ENCODE peak calls at places on chromosomes 11 and 22, in five cellular contexts. H is GM20000, S is WTC11, O is fibroblast of lung, U is transverse colon. G is an unnamed sample.

GRCh38 chr22:50276143-50276542 is 6.0 kb upstream of the MAPK11 start:
- DNase-seq in H (peak), S (peak), U (peak), O (peak), G (no peak)

GRCh38 chr11:121367434-121367833 is 74.9 kb downstream of the SC5D start:
- DNase-seq in H (peak), U (no peak), S (no peak), O (no peak), G (no peak)

GRCh38 chr11:76391039-76391438 is 9.9 kb downstream of the GVQW3 start:
- DNase-seq in S (no peak), O (peak), H (no peak), U (no peak), G (no peak)

GRCh38 chr11:96188625-96189006 is 154.4 kb downstream of the MAML2 start:
- DNase-seq in H (peak), S (no peak), U (no peak), O (peak), G (no peak)

GRCh38 chr11:31817054-31817620 is 6.0 kb upstream of the PAX6 start:
- DNase-seq in S (peak), U (no peak), O (peak), H (peak), G (no peak)

GRCh38 chr11:37390566-37390965 is 792.5 kb upstream of the RAG2 start:
- DNase-seq in U (no peak), S (no peak), H (no peak), O (no peak), G (no peak)

GRCh38 chr11:8754241-8754640 is 71.6 kb downstream of the RPL27A start:
- DNase-seq in H (no peak), S (no peak), O (no peak), U (no peak), G (no peak)

GRCh38 chr22:35564975-35565867 is 24.6 kb downstream of the RASD2 start:
- DNase-seq in H (no peak), O (peak), S (no peak), U (no peak), G (no peak)

GRCh38 chr22:37198290-37199102 is 10.4 kb upstream of the C1QTNF6 start:
- DNase-seq in O (peak), U (peak), S (peak), H (peak), G (peak)

GRCh38 chr22:43101306-43101705 is 9.2 kb upstream of the BIK start:
- DNase-seq in U (no peak), O (no peak), S (no peak), H (no peak), G (no peak)

GRCh38 chr22:49838771-49839717 is 11.4 kb upstream of the BRD1 start:
- DNase-seq in O (peak), H (peak), U (peak), S (peak), G (no peak)

GRCh38 chr11:129888451-129888850 is 6.9 kb downstream of the NFRKB start:
- DNase-seq in S (no peak), H (no peak), O (no peak), U (no peak), G (no peak)

GRCh38 chr11:119810478-119811232 is 81.7 kb upstream of the NECTIN1 start:
- DNase-seq in U (no peak), H (no peak), O (peak), S (no peak), G (no peak)

GRCh38 chr11:68441466-68442230 is 18.9 kb upstream of the PPP6R3 start:
- DNase-seq in H (peak), S (no peak), U (no peak), O (peak), G (no peak)

GRCh38 chr22:45533731-45534130 is 31.0 kb downstream of the FBLN1 start:
- DNase-seq in H (no peak), U (no peak), S (no peak), O (no peak), G (no peak)

GRCh38 chr22:37797874-37798500 is 9.7 kb upstream of the GCAT start:
- DNase-seq in O (no peak), U (no peak), H (no peak), S (no peak), G (no peak)

GRCh38 chr22:27561301-27561820 is 240.2 kb downstream of the MN1 start:
- DNase-seq in O (no peak), S (no peak), U (no peak), H (no peak), G (no peak)

GRCh38 chr11:61616443-61616842 is 35.6 kb upstream of the SYT7 start:
- DNase-seq in H (no peak), S (no peak), U (no peak), O (peak), G (no peak)

GRCh38 chr11:31649567-31649966 is 140.0 kb downstream of the ELP4 start:
- DNase-seq in S (no peak), U (no peak), H (no peak), O (no peak), G (no peak)

GRCh38 chr11:56783448-56784041 is 35.0 kb upstream of the OR9G4 start:
- DNase-seq in H (peak), S (no peak), O (peak), U (no peak), G (no peak)

GRCh38 chr11:19191530-19192169 is 10.1 kb downstream of the CSRP3 start:
- DNase-seq in S (no peak), U (peak), O (no peak), H (no peak), G (no peak)

GRCh38 chr11:110366234-110366633 is 63.5 kb upstream of the FDX1 start:
- DNase-seq in U (no peak), O (peak), H (no peak), S (no peak), G (no peak)

GRCh38 chr11:111792955-111793500 is 26.8 kb upstream of the PPP2R1B start:
- DNase-seq in U (no peak), S (no peak), O (peak), H (no peak), G (no peak)

GRCh38 chr11:123100378-123101085 is 38.6 kb upstream of the HSPA8 start:
- DNase-seq in S (no peak), O (peak), H (no peak), U (no peak), G (no peak)

GRCh38 chr11:72418834-72419560 is 15.3 kb downstream of the CLPB start:
- DNase-seq in S (no peak), H (peak), U (no peak), O (no peak), G (no peak)
- TF ChIP-seq CTCF in S (no peak), H (no peak), U (no peak), O (no peak), G (no peak)

GRCh38 chr11:95140397-95141030 is 50.9 kb downstream of the ENDOD1 start:
- DNase-seq in O (peak), H (no peak), S (no peak), U (no peak), G (no peak)
- TF ChIP-seq CTCF in O (no peak), H (no peak), S (no peak), U (no peak), G (no peak)

DNA sequence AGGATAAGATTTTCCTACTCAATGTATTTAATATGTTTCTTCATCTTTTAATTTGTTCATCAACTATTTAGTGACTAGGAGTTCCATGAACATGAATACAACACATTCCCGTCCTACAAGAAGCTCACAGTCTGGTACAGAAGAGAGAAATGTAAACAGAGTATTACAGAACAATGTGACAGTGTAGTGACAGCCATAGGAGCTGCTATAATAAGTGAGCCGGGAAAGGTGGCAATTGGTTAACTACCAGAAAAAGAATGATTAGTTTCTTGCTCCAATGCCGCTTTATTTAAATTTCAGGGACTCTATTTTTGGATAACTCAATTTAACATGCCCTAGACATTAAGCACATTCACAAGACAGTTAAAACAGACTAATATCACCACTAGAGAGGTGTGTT is 192.3 kb downstream of the CADM1 start:
- DNase-seq in O (no peak), S (no peak), U (no peak), H (no peak), G (no peak)
- TF ChIP-seq CTCF in O (no peak), S (no peak), U (no peak), H (no peak), G (no peak)

DNA sequence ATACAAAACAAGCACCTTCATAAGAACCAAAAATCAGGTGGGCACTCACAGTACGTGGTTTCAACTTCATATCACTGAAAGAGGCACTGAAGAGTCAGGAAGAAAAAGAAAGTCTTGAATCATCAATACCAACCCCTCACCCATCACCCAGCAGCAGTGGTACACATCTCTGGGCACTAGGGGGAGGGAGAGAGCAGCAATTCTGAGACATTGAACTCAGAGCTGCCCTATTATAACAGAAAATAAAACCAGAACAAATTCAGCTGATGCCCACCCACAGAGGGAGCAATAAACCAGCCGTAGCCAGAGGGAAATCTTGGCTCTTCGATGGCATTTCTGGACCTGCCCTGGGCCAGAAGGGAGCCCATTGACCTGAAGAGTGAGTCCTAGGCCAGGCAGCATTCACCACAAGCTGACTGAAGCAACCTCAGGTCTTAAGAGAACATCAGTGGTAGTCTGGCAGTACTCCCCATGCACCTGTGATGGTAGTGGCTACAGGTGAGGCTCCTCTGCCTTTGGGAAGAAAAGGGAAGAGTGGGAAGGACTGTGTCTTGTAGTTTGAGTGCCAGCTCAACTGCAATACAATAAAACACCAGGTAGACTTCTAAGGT is 42.2 kb upstream of the FAM181B start:
- DNase-seq in U (peak), O (peak), H (peak), S (peak), G (no peak)
- TF ChIP-seq CTCF in U (peak), O (peak), H (peak), S (peak), G (peak)

GRCh38 chr11:70741085-70741484 is 342.8 kb downstream of the CTTN start:
- DNase-seq in S (no peak), U (no peak), O (no peak), H (no peak), G (no peak)

GRCh38 chr11:70740475-70740825 is 342.1 kb downstream of the CTTN start:
- DNase-seq in S (no peak), H (no peak), U (no peak), O (no peak), G (no peak)

GRCh38 chr11:70738661-70739060 is 340.3 kb downstream of the CTTN start:
- DNase-seq in O (no peak), H (no peak), U (no peak), S (no peak), G (no peak)

GRCh38 chr11:70739091-70739490 is 340.8 kb downstream of the CTTN start:
- DNase-seq in S (no peak), O (no peak), H (no peak), U (no peak), G (no peak)

DNA sequence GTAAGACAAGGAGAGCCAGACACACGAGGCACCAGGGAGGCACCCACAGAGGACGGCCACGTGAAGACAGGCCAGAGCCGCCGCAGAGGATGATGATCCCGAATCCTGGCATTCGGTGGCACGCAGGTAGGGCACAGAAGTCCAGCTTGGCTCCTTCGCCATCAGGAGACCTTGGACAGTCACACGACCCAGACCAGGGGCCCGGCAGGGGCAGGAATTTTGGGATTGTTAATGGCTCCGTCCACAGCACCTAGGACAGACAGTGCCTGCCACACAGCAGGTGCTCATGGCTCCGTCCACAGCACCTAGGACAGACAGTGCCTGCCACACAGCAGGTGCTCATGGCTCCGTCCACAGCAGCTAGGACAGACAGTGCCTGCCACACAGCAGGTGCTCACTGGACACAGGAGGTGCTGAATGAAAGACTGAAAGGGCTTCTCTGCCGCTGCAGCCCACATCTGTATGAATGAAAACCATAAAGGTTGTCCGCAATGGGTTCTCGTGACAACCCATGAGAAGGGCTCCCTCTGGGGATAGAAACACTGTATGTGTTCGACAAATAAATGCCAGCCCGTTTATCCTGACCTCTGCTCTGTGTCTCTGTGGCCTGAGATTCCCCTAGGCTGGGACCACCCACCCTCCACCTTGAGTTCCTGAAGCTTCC is 341.6 kb downstream of the CTTN start:
- DNase-seq in U (no peak), H (no peak), O (no peak), S (peak), G (no peak)
- TF ChIP-seq CTCF in U (no peak), H (no peak), O (no peak), S (no peak), G (no peak)

GRCh38 chr11:133408402-133408801 is 123.9 kb downstream of the OPCML start:
- DNase-seq in H (no peak), S (no peak), O (no peak), U (no peak), G (no peak)
- TF ChIP-seq CTCF in H (no peak), S (no peak), O (no peak), U (no peak), G (no peak)

GRCh38 chr11:65298655-65299179 is 15.9 kb upstream of the CDC42EP2 start:
- DNase-seq in H (no peak), U (peak), O (peak), S (no peak), G (no peak)
- TF ChIP-seq CTCF in H (no peak), U (no peak), O (no peak), S (no peak), G (no peak)

GRCh38 chr11:74487875-74488274 is 5.6 kb downstream of the LIPT2 start:
- DNase-seq in S (peak), H (no peak), O (no peak), U (no peak), G (no peak)
- TF ChIP-seq CTCF in S (no peak), H (peak), O (no peak), U (no peak), G (peak)